ENCODE peak calls at places on chromosomes 5 and 9, in eight cellular contexts. Q is tibial nerve, G is stomach, K is transverse colon, F is A549, E is SK-N-SH, S is ovary, T is K562. N is an unnamed sample.

GRCh38 chr5:17355585-17356346 is 138.3 kb downstream of the BASP1 start:
- DNase-seq in Q (no peak), G (no peak), K (no peak), F (peak; percentile 56), E (no peak), S (no peak), T (no peak), N (no peak)

GRCh38 chr9:82148849-82149544 is 160.4 kb downstream of the SPATA31D1 start:
- DNase-seq in Q (no peak), G (no peak), K (no peak), F (no peak), E (peak; percentile 71), S (no peak), T (no peak), N (no peak)

GRCh38 chr9:92180669-92181181 is 65.5 kb upstream of the SPTLC1 start:
- DNase-seq in Q (no peak), G (no peak), K (no peak), F (no peak), E (no peak), S (no peak), T (peak; percentile 77), N (no peak)

GRCh38 chr9:22452415-22453010 is 5.9 kb downstream of the DMRTA1 start:
- DNase-seq in Q (peak; percentile 67), G (peak; percentile 63), K (peak; percentile 54), F (peak; percentile 38), E (no peak), S (no peak), T (no peak), N (no peak)

GRCh38 chr9:136567651-136568287 is 21.9 kb upstream of the NOTCH1 start:
- DNase-seq in Q (peak; percentile 71), G (peak; percentile 61), K (peak; percentile 64), F (peak; percentile 79), E (no peak), S (peak; percentile 74), T (peak; percentile 67), N (peak; percentile 70)

GRCh38 chr5:175737481-175737880 is 79.6 kb downstream of the HRH2 start:
- DNase-seq in Q (no peak), G (no peak), K (no peak), F (no peak), E (no peak), S (no peak), T (no peak), N (no peak)

GRCh38 chr5:36125868-36126267 is 25.8 kb downstream of the LMBRD2 start:
- DNase-seq in Q (no peak), G (no peak), K (no peak), F (no peak), E (no peak), S (no peak), T (no peak), N (no peak)

GRCh38 chr9:82117025-82117424 is 128.5 kb downstream of the SPATA31D1 start:
- DNase-seq in Q (peak; percentile 48), G (no peak), K (no peak), F (no peak), E (peak; percentile 38), S (no peak), T (no peak), N (no peak)

GRCh38 chr5:9423611-9424010 is 122.3 kb downstream of the SEMA5A start:
- DNase-seq in Q (no peak), G (no peak), K (no peak), F (no peak), E (no peak), S (no peak), T (no peak), N (no peak)

GRCh38 chr9:14318934-14319513 is 5.1 kb upstream of the NFIB start:
- DNase-seq in Q (no peak), G (no peak), K (no peak), F (no peak), E (no peak), S (no peak), T (no peak), N (no peak)

GRCh38 chr9:14314929-14315753 is 1.2 kb upstream of the NFIB start:
- DNase-seq in Q (peak; percentile 85), G (peak; percentile 96), K (peak; percentile 91), F (peak; percentile 89), E (peak; percentile 91), S (peak; percentile 96), T (peak; percentile 70), N (peak; percentile 98)

GRCh38 chr9:14315754-14316573 is 2.0 kb upstream of the NFIB start:
- DNase-seq in Q (no peak), G (no peak), K (peak; percentile 22), F (peak; percentile 76), E (peak; percentile 58), S (peak; percentile 71), T (no peak), N (peak; percentile 78)

GRCh38 chr9:14316574-14317304 is 2.8 kb upstream of the NFIB start:
- DNase-seq in Q (no peak), G (no peak), K (no peak), F (no peak), E (no peak), S (peak; percentile 29), T (no peak), N (no peak)

DNA sequence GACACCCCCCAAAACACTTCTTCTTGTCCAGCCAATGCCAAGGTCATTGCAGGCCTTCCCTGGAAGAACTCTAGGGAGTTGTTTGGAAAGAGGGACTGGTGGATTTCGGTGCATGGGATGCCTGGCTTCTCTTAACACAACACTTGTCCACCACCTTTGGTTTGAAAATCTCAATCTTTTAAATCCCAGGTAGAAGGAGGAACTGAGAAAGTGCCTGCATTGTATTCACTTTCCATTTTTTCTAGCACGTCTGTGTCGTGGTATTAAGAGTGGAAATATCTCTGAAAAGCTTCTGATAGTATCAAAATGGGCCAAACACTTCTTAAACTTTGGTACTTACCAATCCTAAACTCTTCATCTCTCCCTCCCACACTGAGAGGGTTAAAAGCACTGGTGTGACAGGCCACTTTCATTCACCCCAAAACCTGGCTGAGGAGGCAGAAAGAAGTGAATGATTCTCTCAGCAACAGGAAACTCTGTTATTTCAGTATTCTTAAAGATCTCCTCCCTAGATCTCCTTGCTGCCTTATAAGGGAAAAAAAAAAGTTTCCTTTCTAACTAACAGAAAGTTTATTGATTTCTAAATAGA is 3.8 kb upstream of the NFIB start:
- DNase-seq in Q (no peak), G (no peak), K (no peak), F (no peak), E (no peak), S (no peak), T (no peak), N (no peak)
- H3K4me3 ChIP-seq in Q (peak overlapping the region; percentile 6), G (peak overlapping the region; percentile 62), K (no peak overlapping the region), F (peak overlapping the region; percentile 68), E (no peak overlapping the region), S (no peak overlapping the region), T (no peak overlapping the region), N (no peak overlapping the region)

GRCh38 chr5:54259090-54259489 is 51.3 kb downstream of the ARL15 start:
- DNase-seq in Q (no peak), G (no peak), K (no peak), F (no peak), E (no peak), S (no peak), T (no peak), N (no peak)

GRCh38 chr5:54263447-54263846 is 46.9 kb downstream of the ARL15 start:
- DNase-seq in Q (no peak), G (no peak), K (no peak), F (no peak), E (no peak), S (no peak), T (no peak), N (no peak)

GRCh38 chr5:54270326-54270725 is 40.0 kb downstream of the ARL15 start:
- DNase-seq in Q (no peak), G (no peak), K (no peak), F (no peak), E (no peak), S (no peak), T (no peak), N (no peak)

GRCh38 chr5:54261596-54261995 is 48.8 kb downstream of the ARL15 start:
- DNase-seq in Q (no peak), G (no peak), K (no peak), F (no peak), E (no peak), S (no peak), T (no peak), N (no peak)

GRCh38 chr5:54264574-54264973 is 45.8 kb downstream of the ARL15 start:
- DNase-seq in Q (no peak), G (no peak), K (no peak), F (no peak), E (no peak), S (no peak), T (no peak), N (no peak)
- TF ChIP-seq EP300 in Q (no peak), G (no peak), K (no peak), F (no peak), E (no peak), S (no peak), T (no peak), N (no peak)

GRCh38 chr5:141349917-141350619 is at the start of gene PCDHGB1:
- DNase-seq in Q (no peak), G (no peak), K (peak; percentile 20), F (peak; percentile 87), E (peak; percentile 63), S (no peak), T (peak; percentile 56), N (no peak)
- H3K4me3 ChIP-seq in Q (no peak within 1 kb of the TSS), G (no peak within 1 kb of the TSS), K (peak within 1 kb of the TSS; percentile 33), F (peak within 1 kb of the TSS; percentile 45), E (peak within 1 kb of the TSS; percentile 6), S (peak within 1 kb of the TSS; percentile 9), T (peak within 1 kb of the TSS; percentile 43), N (no peak within 1 kb of the TSS)

GRCh38 chr5:146447734-146448380 is 724 bp downstream of the TCERG1 start:
- DNase-seq in Q (no peak), G (no peak), K (peak; percentile 45), F (peak; percentile 33), E (no peak), S (no peak), T (no peak), N (no peak)
- TF ChIP-seq EP300 in Q (no peak), G (no peak), K (no peak), F (no peak), E (no peak), S (no peak), T (no peak), N (no peak)

GRCh38 chr9:2173170-2173569 is 158.0 kb downstream of the SMARCA2 start:
- DNase-seq in Q (no peak), G (no peak), K (no peak), F (no peak), E (no peak), S (no peak), T (no peak), N (no peak)
- H3K4me3 ChIP-seq in Q (no peak overlapping the region), G (no peak overlapping the region), K (no peak overlapping the region), F (no peak overlapping the region), E (no peak overlapping the region), S (no peak overlapping the region), T (no peak overlapping the region), N (no peak overlapping the region)

DNA sequence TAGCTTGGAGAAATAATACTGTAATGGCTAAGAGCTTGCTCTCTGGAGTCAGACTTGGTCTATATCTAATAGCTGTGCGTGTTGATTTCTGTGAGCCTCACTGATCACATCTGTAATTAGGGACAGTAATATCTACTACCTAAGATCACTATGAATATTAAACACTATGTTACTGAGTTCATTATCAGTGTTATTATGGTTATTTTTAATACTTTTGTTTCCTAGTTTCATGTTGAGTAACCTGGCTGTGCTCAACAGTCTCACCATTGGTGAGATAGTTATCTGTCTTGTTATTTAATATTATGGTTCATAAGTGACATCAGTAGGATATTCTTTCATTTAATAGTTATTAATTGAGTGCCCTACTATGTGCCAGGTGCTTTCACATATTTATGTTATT is 22.4 kb upstream of the CAVIN4 start:
- DNase-seq in Q (no peak), G (no peak), K (no peak), F (no peak), E (no peak), S (no peak), T (no peak), N (no peak)
- TF ChIP-seq EP300 in Q (no peak), G (no peak), K (no peak), F (no peak), E (no peak), S (no peak), T (no peak), N (no peak)

GRCh38 chr9:12859704-12860251 is 85.0 kb downstream of the LURAP1L start:
- DNase-seq in Q (no peak), G (no peak), K (no peak), F (peak; percentile 83), E (no peak), S (no peak), T (no peak), N (no peak)
- H3K4me3 ChIP-seq in Q (no peak overlapping the region), G (no peak overlapping the region), K (no peak overlapping the region), F (peak overlapping the region; percentile 10), E (no peak overlapping the region), S (no peak overlapping the region), T (no peak overlapping the region), N (no peak overlapping the region)

N was measured in upper lobe of left lung.